ENCODE peak calls at places on chromosome 13, in seven cellular contexts. Q, U, L, B, C, N and A are unnamed samples.
A peak's percentile ranks its signal among the peaks of the same experiment; 100 is the strongest.

GRCh38 chr13:96900992-96901391 is 93.3 kb downstream of the OXGR1 start:
- DNase-seq in Q (peak; percentile 10), U (no peak), L (no peak), B (no peak), C (no peak), N (no peak), A (no peak)

GRCh38 chr13:111914241-111915103 is 152.5 kb upstream of the SOX1 start:
- DNase-seq in Q (no peak), U (no peak), L (no peak), B (no peak), C (peak; percentile 17), N (no peak), A (no peak)

GRCh38 chr13:70424428-70424827 is 316.2 kb upstream of the KLHL1 start:
- DNase-seq in Q (peak; percentile 54), U (no peak), L (peak; percentile 32), B (no peak), C (no peak), N (no peak), A (no peak)

GRCh38 chr13:98648676-98649075 is 71.8 kb upstream of the STK24 start:
- DNase-seq in Q (no peak), U (no peak), L (no peak), B (peak; percentile 4), C (no peak), N (no peak), A (no peak)

GRCh38 chr13:112441779-112442310 is 65.7 kb downstream of the SPACA7 start:
- DNase-seq in Q (no peak), U (no peak), L (no peak), B (no peak), C (no peak), N (no peak), A (no peak)

GRCh38 chr13:98998831-98999634 is 21.2 kb upstream of the DOCK9 start:
- DNase-seq in Q (no peak), U (no peak), L (no peak), B (peak; percentile 35), C (no peak), N (no peak), A (no peak)

GRCh38 chr13:62320129-62320724 is 904.6 kb upstream of the PCDH20 start:
- DNase-seq in Q (peak; percentile 29), U (peak; percentile 76), L (peak; percentile 83), B (peak; percentile 7), C (no peak), N (peak; percentile 51), A (no peak)

GRCh38 chr13:29196409-29197074 is 376.4 kb downstream of the MTUS2 start:
- DNase-seq in Q (no peak), U (peak; percentile 4), L (no peak), B (no peak), C (no peak), N (no peak), A (no peak)

GRCh38 chr13:40812724-40813445 is 23.5 kb downstream of the SLC25A15 start:
- DNase-seq in Q (no peak), U (no peak), L (no peak), B (peak; percentile 43), C (no peak), N (no peak), A (no peak)

GRCh38 chr13:49867834-49868233 is 68.3 kb downstream of the SPRYD7 start:
- DNase-seq in Q (no peak), U (no peak), L (no peak), B (no peak), C (no peak), N (no peak), A (no peak)

GRCh38 chr13:68522184-68522583 is 1292.0 kb upstream of the PCDH9 start:
- DNase-seq in Q (no peak), U (no peak), L (no peak), B (no peak), C (no peak), N (no peak), A (no peak)

GRCh38 chr13:63901630-63902029 is 2486.0 kb upstream of the PCDH20 start:
- DNase-seq in Q (no peak), U (no peak), L (no peak), B (no peak), C (no peak), N (no peak), A (no peak)

GRCh38 chr13:21361706-21362105 is 97.4 kb downstream of the ZDHHC20 start:
- DNase-seq in Q (no peak), U (no peak), L (no peak), B (no peak), C (no peak), N (no peak), A (no peak)

GRCh38 chr13:41763772-41764171 is 197.1 kb downstream of the VWA8 start:
- DNase-seq in Q (no peak), U (no peak), L (no peak), B (no peak), C (no peak), N (no peak), A (no peak)

GRCh38 chr13:40539954-40540706 is 126.3 kb downstream of the FOXO1 start:
- DNase-seq in Q (peak; percentile 64), U (no peak), L (no peak), B (peak; percentile 60), C (no peak), N (peak; percentile 13), A (no peak)

GRCh38 chr13:97223711-97224461 is 1.8 kb downstream of the MBNL2 start:
- DNase-seq in Q (peak; percentile 61), U (peak; percentile 50), L (peak; percentile 91), B (peak; percentile 84), C (no peak), N (peak; percentile 43), A (peak; percentile 75)

GRCh38 chr13:37295046-37295445 is 189.6 kb upstream of the CSNK1A1L start:
- DNase-seq in Q (no peak), U (no peak), L (no peak), B (no peak), C (no peak), N (no peak), A (no peak)

GRCh38 chr13:99308481-99309087 is 1.4 kb upstream of the GPR183 start:
- DNase-seq in Q (no peak), U (no peak), L (no peak), B (peak; percentile 55), C (no peak), N (no peak), A (no peak)

GRCh38 chr13:25172303-25172630 is 179 bp upstream of the AMER2 start:
- DNase-seq in Q (no peak), U (no peak), L (no peak), B (no peak), C (no peak), N (no peak), A (no peak)